ENCODE peak calls at places on chromosomes 7 and 10, in ten cellular contexts. Z, C, J, E, A, G, U, N, Y and O are unnamed samples.

GRCh38 chr7:84746347-84746746 is 440.5 kb downstream of the SEMA3D start:
- DNase-seq in U (peak), Z (peak), G (no peak), A (no peak), C (no peak), E (no peak), N (no peak), Y (no peak), J (no peak), O (no peak)

GRCh38 chr10:88045544-88046415 is 182.4 kb downstream of the PTEN start:
- DNase-seq in Y (no peak), E (no peak), A (no peak), C (no peak), U (no peak), G (no peak), J (no peak), Z (no peak), N (no peak), O (no peak)

GRCh38 chr10:101845903-101846302 is 2.3 kb upstream of the KCNIP2 start:
- DNase-seq in J (no peak), G (no peak), Y (no peak), N (no peak), E (no peak), U (no peak), C (no peak), A (no peak), Z (no peak), O (no peak)

GRCh38 chr7:46162582-46162981 is 241.5 kb upstream of the IGFBP3 start:
- DNase-seq in G (no peak), U (no peak), Z (peak), N (no peak), C (no peak), Y (no peak), A (no peak), E (no peak), J (no peak), O (no peak)

GRCh38 chr10:110993024-110993693 is 73.8 kb downstream of the SHOC2 start:
- DNase-seq in Y (no peak), J (no peak), Z (peak), C (no peak), E (peak), A (no peak), U (peak), G (peak), N (no peak), O (no peak)

GRCh38 chr7:100600222-100601038 is 1.7 kb upstream of the PCOLCE start:
- DNase-seq in J (no peak), G (no peak), N (no peak), E (no peak), C (no peak), A (no peak), Z (no peak), Y (peak), U (no peak), O (no peak)

GRCh38 chr7:96970739-96971138 is 34.6 kb upstream of the DLX6 start:
- DNase-seq in N (no peak), A (no peak), C (no peak), Z (no peak), J (no peak), U (no peak), G (no peak), Y (no peak), E (no peak), O (no peak)

GRCh38 chr7:81583882-81584533 is 185.8 kb downstream of the HGF start:
- DNase-seq in U (peak), A (no peak), Z (peak), G (no peak), E (no peak), J (no peak), C (no peak), N (no peak), Y (no peak), O (no peak)

GRCh38 chr10:131077724-131078123 is 233.8 kb downstream of the TCERG1L start:
- DNase-seq in Y (no peak), J (no peak), N (no peak), E (no peak), Z (no peak), U (no peak), A (no peak), G (no peak), C (no peak), O (no peak)

GRCh38 chr10:615583-616152 is 73.8 kb downstream of the DIP2C start:
- DNase-seq in J (no peak), Y (no peak), N (no peak), E (no peak), Z (peak), U (peak), A (no peak), C (no peak), G (peak), O (no peak)

GRCh38 chr10:71025535-71025934 is 137.2 kb upstream of the PCBD1 start:
- DNase-seq in C (no peak), J (no peak), G (no peak), Z (no peak), N (no peak), A (no peak), Y (no peak), U (no peak), E (no peak), O (no peak)

GRCh38 chr7:12872487-12872886 is 185.1 kb downstream of the ARL4A start:
- DNase-seq in N (no peak), A (no peak), E (no peak), J (no peak), U (no peak), C (no peak), G (no peak), Y (no peak), Z (no peak), O (no peak)

GRCh38 chr10:27742926-27743735 is 2.5 kb downstream of the MKX start:
- DNase-seq in C (peak), E (no peak), Y (no peak), A (peak), Z (no peak), U (no peak), J (peak), N (no peak), G (no peak), O (peak)

DNA sequence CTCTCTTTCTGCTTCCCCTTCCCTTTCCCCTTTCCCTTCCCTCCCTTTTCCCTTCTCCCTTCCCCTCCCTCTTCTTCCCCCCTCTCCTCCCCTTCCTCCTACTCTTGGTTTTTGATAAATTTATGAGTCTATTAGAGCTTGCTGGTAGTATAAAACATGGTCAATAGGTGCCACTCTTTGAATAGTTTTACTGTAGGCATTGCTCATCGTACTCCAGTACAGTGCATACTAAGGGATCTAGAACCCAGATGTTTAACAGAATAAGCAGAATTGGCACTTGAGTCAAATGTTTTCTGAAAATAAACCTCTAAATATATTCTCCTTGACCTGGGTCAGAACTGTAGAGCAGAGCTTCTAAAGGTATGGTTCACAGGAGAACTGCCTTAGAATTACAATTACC is 126.7 kb downstream of the SORCS3 start:
- DNase-seq in Y (no peak), A (no peak), U (no peak), Z (peak), J (no peak), G (no peak), N (no peak), E (no peak), C (no peak), O (no peak)
- TF ChIP-seq CTCF in Y (no peak), A (no peak), U (no peak), Z (no peak), J (no peak), G (no peak), N (no peak), E (no peak), C (no peak), O (no peak)

DNA sequence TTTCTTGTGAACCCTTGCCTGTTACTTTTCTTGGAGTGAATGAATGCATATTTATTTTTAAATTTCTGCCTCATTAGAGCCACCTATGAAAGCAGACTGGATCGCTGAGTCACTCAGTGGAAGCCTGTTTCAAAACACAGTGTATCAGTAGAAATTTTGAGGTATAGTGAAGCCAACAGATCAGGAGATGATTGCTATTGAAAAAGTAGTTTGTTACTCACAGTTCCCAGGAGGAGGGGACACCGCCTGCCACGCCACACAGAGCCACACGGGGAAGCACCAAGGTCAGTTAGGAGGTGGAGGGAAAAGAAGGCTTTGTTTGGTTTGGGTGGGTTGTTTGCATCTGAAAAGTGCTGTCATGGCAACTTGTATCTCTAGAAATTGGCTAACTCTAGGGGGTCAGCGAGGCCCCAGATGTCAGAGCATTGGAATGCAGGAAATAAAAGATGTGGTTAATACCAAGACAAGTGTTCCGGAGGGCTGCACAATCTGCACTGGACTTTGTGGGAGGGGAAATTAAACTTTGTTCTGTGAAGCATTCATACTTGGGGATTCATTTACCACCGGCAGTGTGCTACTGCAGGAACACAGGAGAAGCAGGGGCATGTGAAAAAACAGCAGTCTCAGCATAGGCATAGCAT is 106.4 kb upstream of the SDK1 start:
- DNase-seq in Y (no peak), N (no peak), C (no peak), Z (peak), J (no peak), G (no peak), A (peak), E (peak), U (peak), O (no peak)
- TF ChIP-seq CTCF in Y (no peak), N (no peak), C (no peak), Z (peak), J (no peak), G (no peak), A (no peak), E (peak), U (peak), O (no peak)

GRCh38 chr7:47991270-47991669 is 11.9 kb upstream of the HUS1 start:
- DNase-seq in G (no peak), E (no peak), J (no peak), Z (no peak), U (no peak), N (no peak), C (no peak), A (no peak), Y (peak), O (no peak)

GRCh38 chr7:47990592-47990991 is 11.2 kb upstream of the HUS1 start:
- DNase-seq in C (no peak), N (no peak), Z (no peak), J (no peak), A (no peak), U (no peak), E (no peak), G (no peak), Y (no peak), O (no peak)

GRCh38 chr7:47992446-47992845 is 13.0 kb upstream of the HUS1 start:
- DNase-seq in Y (no peak), E (no peak), N (no peak), A (no peak), U (no peak), G (no peak), J (no peak), C (no peak), Z (no peak), O (no peak)

GRCh38 chr7:47988496-47989386 is 9.3 kb upstream of the HUS1 start:
- DNase-seq in A (no peak), U (no peak), J (no peak), C (peak), N (no peak), G (no peak), Y (peak), E (no peak), Z (no peak), O (no peak)

DNA sequence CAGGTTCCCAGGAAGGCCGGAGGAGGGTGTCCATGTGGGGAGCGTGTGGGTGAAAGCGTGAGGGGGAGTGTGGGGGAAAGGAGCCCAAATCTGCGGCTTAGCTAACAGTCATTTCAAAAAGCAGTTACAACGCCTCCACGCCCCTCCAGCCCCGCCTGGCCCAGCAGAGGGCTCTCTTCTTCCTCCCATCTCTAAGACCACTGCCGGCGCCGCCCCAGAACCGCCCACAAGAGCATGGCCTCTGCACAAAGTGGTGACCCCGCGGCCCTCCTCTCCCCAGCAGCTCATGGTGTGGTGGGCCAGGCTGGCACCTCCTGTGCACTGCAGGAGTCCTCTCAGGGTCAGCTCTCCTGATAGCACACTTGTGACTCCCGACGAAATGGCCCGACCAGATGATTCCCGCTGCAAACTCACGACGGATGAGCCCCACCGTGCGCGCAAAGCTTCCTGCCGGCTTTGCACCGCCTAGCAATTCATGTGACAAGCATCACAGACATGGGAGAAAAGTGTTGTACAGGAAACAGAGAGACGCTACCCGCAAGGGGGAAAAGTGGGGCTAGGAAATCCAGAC is 12.4 kb upstream of the HUS1 start:
- DNase-seq in Z (peak), N (peak), C (peak), A (peak), G (no peak), U (peak), J (peak), E (no peak), Y (peak), O (peak)
- TF ChIP-seq CTCF in Z (peak), N (peak), C (no peak), A (peak), G (peak), U (peak), J (peak), E (peak), Y (peak), O (peak)

GRCh38 chr7:91843831-91844230 is 36.7 kb downstream of the MTERF1 start:
- DNase-seq in Z (no peak), E (no peak), J (peak), G (no peak), C (no peak), U (no peak), N (no peak), Y (peak), A (no peak), O (no peak)

GRCh38 chr7:91847881-91848599 is 32.5 kb downstream of the MTERF1 start:
- DNase-seq in C (no peak), E (no peak), U (no peak), G (no peak), N (no peak), A (no peak), J (no peak), Y (no peak), Z (no peak), O (no peak)

GRCh38 chr7:91852263-91852741 is 28.2 kb downstream of the MTERF1 start:
- DNase-seq in N (no peak), E (no peak), A (no peak), C (no peak), U (peak), Z (peak), J (peak), Y (peak), G (no peak), O (peak)

GRCh38 chr7:91850455-91850854 is 30.0 kb downstream of the MTERF1 start:
- DNase-seq in C (no peak), J (no peak), A (no peak), N (no peak), G (no peak), U (no peak), Z (peak), E (peak), Y (no peak), O (no peak)

GRCh38 chr7:91846436-91846835 is 34.1 kb downstream of the MTERF1 start:
- DNase-seq in N (no peak), C (no peak), A (no peak), J (no peak), Z (peak), G (peak), E (no peak), Y (no peak), U (peak), O (no peak)
- TF ChIP-seq CTCF in N (no peak), C (no peak), A (no peak), J (no peak), Z (no peak), G (no peak), E (no peak), Y (no peak), U (no peak), O (no peak)

DNA sequence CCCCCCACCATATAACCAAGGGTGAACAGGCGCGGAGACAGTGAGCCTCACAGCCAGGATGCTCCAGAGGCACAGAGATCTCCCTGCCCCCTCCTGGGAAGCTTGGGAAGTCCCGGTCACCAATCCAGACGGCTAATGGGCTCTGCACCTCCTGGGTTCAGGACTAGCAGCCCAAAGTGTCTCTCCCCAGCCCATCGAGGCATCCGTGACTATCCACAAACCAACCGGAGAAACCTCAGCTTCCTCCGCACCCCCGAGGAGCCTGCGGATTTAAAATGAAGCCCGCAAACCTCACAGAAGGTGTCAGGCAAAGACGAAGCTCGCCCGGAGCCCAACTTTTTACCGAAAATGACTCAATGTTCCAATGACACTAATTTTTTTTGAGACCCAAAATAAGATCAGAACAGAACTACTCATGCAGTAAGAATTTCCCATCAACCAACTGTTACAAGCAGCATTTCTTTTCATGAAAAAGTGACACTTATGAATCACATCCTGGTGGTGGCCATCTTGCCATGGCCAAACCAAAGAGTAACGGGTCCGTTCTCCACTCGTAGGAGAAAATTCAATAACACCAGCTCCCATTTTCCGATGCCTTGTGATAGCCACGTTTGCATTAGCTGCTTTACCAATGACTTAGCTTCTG is 6.0 kb downstream of the PDGFA start:
- DNase-seq in U (peak), C (no peak), Z (no peak), J (no peak), Y (no peak), N (no peak), A (no peak), E (no peak), G (no peak), O (no peak)
- TF ChIP-seq CTCF in U (no peak), C (no peak), Z (no peak), J (no peak), Y (no peak), N (no peak), A (no peak), E (no peak), G (no peak), O (no peak)

GRCh38 chr7:29765392-29765979 is 40.8 kb upstream of the WIPF3 start:
- DNase-seq in Z (no peak), N (no peak), E (no peak), Y (no peak), G (no peak), J (no peak), U (no peak), C (no peak), A (no peak), O (no peak)

GRCh38 chr7:29763266-29763665 is 43.0 kb upstream of the WIPF3 start:
- DNase-seq in Y (no peak), Z (no peak), J (no peak), C (no peak), A (no peak), G (no peak), E (no peak), N (no peak), U (no peak), O (no peak)

GRCh38 chr7:29764227-29764626 is 42.1 kb upstream of the WIPF3 start:
- DNase-seq in C (peak), U (no peak), J (no peak), Y (no peak), A (no peak), E (no peak), G (no peak), N (no peak), Z (no peak), O (no peak)
- TF ChIP-seq CTCF in C (no peak), U (peak), J (no peak), Y (peak), A (no peak), E (peak), G (no peak), N (no peak), Z (no peak), O (no peak)

GRCh38 chr7:134959810-134960209 is 26.5 kb upstream of the AGBL3 start:
- DNase-seq in E (no peak), A (no peak), C (no peak), U (no peak), Y (no peak), N (no peak), G (no peak), Z (no peak), J (no peak), O (no peak)

GRCh38 chr7:134948736-134949135 is 37.6 kb upstream of the AGBL3 start:
- DNase-seq in A (no peak), Z (peak), J (no peak), C (no peak), U (peak), N (no peak), Y (no peak), E (no peak), G (no peak), O (no peak)

GRCh38 chr7:134957005-134957404 is 29.3 kb upstream of the AGBL3 start:
- DNase-seq in J (no peak), N (no peak), C (no peak), Z (no peak), U (no peak), A (no peak), G (no peak), E (no peak), Y (no peak), O (no peak)

GRCh38 chr7:134949171-134949570 is 37.1 kb upstream of the AGBL3 start:
- DNase-seq in J (no peak), A (no peak), N (no peak), G (no peak), Y (no peak), C (no peak), U (no peak), E (no peak), Z (no peak), O (no peak)

GRCh38 chr7:134954197-134955082 is 31.9 kb upstream of the AGBL3 start:
- DNase-seq in N (no peak), Z (peak), A (no peak), U (peak), C (no peak), E (no peak), G (no peak), Y (peak), J (peak), O (peak)
- TF ChIP-seq CTCF in N (no peak), Z (peak), A (peak), U (peak), C (peak), E (peak), G (no peak), Y (peak), J (peak), O (peak)

DNA sequence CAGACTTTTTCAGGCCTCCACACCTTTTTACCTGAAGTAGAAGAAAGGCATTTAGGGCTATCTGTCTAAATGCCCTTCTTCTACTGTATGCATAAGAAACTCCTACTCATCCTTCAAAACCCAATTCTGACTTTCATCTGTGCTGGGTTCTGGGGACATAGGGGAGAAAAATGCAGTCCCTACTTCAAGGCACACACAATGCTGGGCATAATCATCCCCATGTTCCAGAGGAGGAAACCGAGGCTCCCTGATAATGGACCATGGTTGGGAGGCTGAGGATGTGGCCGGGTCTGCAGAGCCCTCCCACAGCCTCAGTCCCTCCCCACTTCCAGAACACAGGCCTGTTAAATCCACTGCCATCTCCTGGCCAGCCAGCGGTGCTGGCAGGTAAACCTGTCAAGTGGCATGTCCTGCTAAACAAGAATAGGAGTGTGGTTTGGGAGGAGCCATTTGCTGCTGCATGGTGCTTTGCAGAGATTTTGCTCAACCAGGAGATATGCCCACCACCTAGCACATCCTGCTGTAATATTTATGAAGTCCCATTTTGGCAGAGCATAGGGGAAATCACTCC is 32.0 kb downstream of the GRID1 start:
- DNase-seq in N (no peak), C (no peak), Z (no peak), E (no peak), G (no peak), A (no peak), Y (no peak), U (no peak), J (no peak), O (no peak)
- TF ChIP-seq CTCF in N (no peak), C (no peak), Z (no peak), E (no peak), G (no peak), A (no peak), Y (peak), U (no peak), J (no peak), O (no peak)